ENCODE peak calls at places on chromosomes 3 and 15, in four cellular contexts. O is LoVo, S is upper lobe of left lung, U is HuH-7. J is an unnamed sample.

GRCh38 chr3:48431224-48432029 is 1.5 kb upstream of the PLXNB1 start:
- DNase-seq in U (no peak), O (no peak), S (no peak), J (no peak)

GRCh38 chr15:82543155-82543554 is 2.9 kb upstream of the RPS17 start:
- DNase-seq in S (no peak), O (no peak), U (no peak), J (peak)

GRCh38 chr15:33580526-33580925 is 269.8 kb downstream of the RYR3 start:
- DNase-seq in O (no peak), U (no peak), S (no peak), J (no peak)

GRCh38 chr3:135801018-135801417 is 164.5 kb upstream of the PPP2R3A start:
- DNase-seq in U (no peak), S (no peak), O (no peak), J (no peak)

GRCh38 chr3:29775352-29775751 is 494.5 kb downstream of the RBMS3 start:
- DNase-seq in U (no peak), O (no peak), S (no peak), J (no peak)

GRCh38 chr3:194685050-194685722 is 497 bp upstream of the FAM43A start:
- DNase-seq in S (no peak), U (no peak), O (no peak), J (no peak)

GRCh38 chr3:100245932-100246331 is 14.9 kb upstream of the TBC1D23 start:
- DNase-seq in U (no peak), S (no peak), O (no peak), J (no peak)

GRCh38 chr3:18351823-18352744 is 73.1 kb downstream of the SATB1 start:
- DNase-seq in S (peak), U (peak), O (no peak), J (no peak)

GRCh38 chr3:58411036-58411435 is 22.6 kb downstream of the PDHB start:
- DNase-seq in U (no peak), S (no peak), O (no peak), J (no peak)

GRCh38 chr3:127961963-127962362 is 46.9 kb downstream of the KBTBD12 start:
- DNase-seq in S (peak), U (no peak), O (peak), J (no peak)

GRCh38 chr3:126424039-126424717 is 29.5 kb downstream of the CFAP100 start:
- DNase-seq in S (no peak), U (no peak), O (no peak), J (no peak)

GRCh38 chr15:48555244-48555804 is 90.2 kb downstream of the FBN1 start:
- DNase-seq in U (no peak), S (no peak), O (no peak), J (no peak)

GRCh38 chr3:127062926-127063325 is 80.0 kb downstream of the PLXNA1 start:
- DNase-seq in O (no peak), U (no peak), S (no peak), J (no peak)

GRCh38 chr15:28876131-28876844 is 9.5 kb upstream of the APBA2 start:
- DNase-seq in S (peak), O (no peak), U (no peak), J (no peak)

GRCh38 chr3:142888484-142889262 is at the start of gene PCOLCE2:
- DNase-seq in U (peak), S (peak), O (peak), J (peak)

GRCh38 chr3:23806322-23807160 is 786 bp downstream of the UBE2E1 start:
- DNase-seq in O (no peak), S (peak), U (peak), J (peak)

GRCh38 chr3:39384665-39385000 is 1.5 kb downstream of the SLC25A38 start:
- DNase-seq in O (no peak), S (no peak), U (no peak), J (no peak)

GRCh38 chr3:15405448-15406050 is 21.8 kb downstream of the METTL6 start:
- DNase-seq in S (no peak), O (peak), U (peak), J (peak)

GRCh38 chr15:77518458-77518857 is 97.8 kb downstream of the HMG20A start:
- DNase-seq in U (no peak), S (no peak), O (no peak), J (no peak)

GRCh38 chr3:43858052-43858701 is 167.4 kb downstream of the ABHD5 start:
- DNase-seq in U (no peak), S (no peak), O (no peak), J (no peak)

GRCh38 chr15:85402195-85402921 is 22.0 kb downstream of the AKAP13 start:
- DNase-seq in S (no peak), O (no peak), U (no peak), J (peak)

GRCh38 chr3:138861755-138862333 is 27.1 kb upstream of the PIK3CB start:
- DNase-seq in O (peak), U (no peak), S (no peak), J (no peak)

GRCh38 chr3:137103739-137104138 is 146.0 kb downstream of the IL20RB start:
- DNase-seq in U (no peak), S (no peak), O (no peak), J (no peak)